ENCODE peak calls at places on chromosomes 3 and 15, in ten cellular contexts. O, G, N, L, X, P, T, W, S and F are unnamed samples.
A peak's percentile ranks its signal among the peaks of the same experiment; 100 is the strongest.

GRCh38 chr3:99704417-99704816 is 66.0 kb downstream of the COL8A1 start:
- DNase-seq in O (no peak), G (no peak), N (no peak), L (peak; percentile 49), X (no peak), P (no peak), T (no peak), W (no peak), S (no peak), F (no peak)

GRCh38 chr15:85312925-85313324 is 67.5 kb upstream of the AKAP13 start:
- DNase-seq in O (peak; percentile 76), G (no peak), N (no peak), L (no peak), X (no peak), P (peak; percentile 42), T (no peak), W (no peak), S (no peak), F (peak; percentile 75)

GRCh38 chr3:69671082-69671952 is 67.9 kb upstream of the MITF start:
- DNase-seq in O (peak; percentile 72), G (peak; percentile 64), N (peak; percentile 64), L (peak; percentile 68), X (peak; percentile 61), P (peak; percentile 15), T (peak; percentile 60), W (no peak), S (peak; percentile 27), F (peak; percentile 48)

GRCh38 chr3:197878427-197878826 is 71.6 kb upstream of the RPL35A start:
- DNase-seq in O (no peak), G (no peak), N (no peak), L (no peak), X (no peak), P (no peak), T (no peak), W (no peak), S (no peak), F (no peak)

GRCh38 chr3:107959767-107960166 is 131.1 kb downstream of the CD47 start:
- DNase-seq in O (peak; percentile 96), G (no peak), N (no peak), L (no peak), X (no peak), P (peak; percentile 69), T (no peak), W (no peak), S (no peak), F (no peak)

GRCh38 chr3:144677118-144677517 is 705.5 kb downstream of the DIPK2A start:
- DNase-seq in O (peak; percentile 49), G (peak; percentile 24), N (no peak), L (no peak), X (no peak), P (no peak), T (no peak), W (no peak), S (no peak), F (peak; percentile 9)

GRCh38 chr15:23395832-23396231 is 41.3 kb downstream of the GOLGA8S start:
- DNase-seq in O (no peak), G (no peak), N (no peak), L (no peak), X (no peak), P (no peak), T (no peak), W (no peak), S (no peak), F (no peak)

GRCh38 chr3:53084310-53085001 is 38.6 kb upstream of the SFMBT1 start:
- DNase-seq in O (no peak), G (no peak), N (no peak), L (peak; percentile 23), X (no peak), P (no peak), T (no peak), W (no peak), S (no peak), F (no peak)

GRCh38 chr15:89917442-89918085 is 4.8 kb upstream of the ARPIN start:
- DNase-seq in O (no peak), G (peak; percentile 80), N (no peak), L (no peak), X (no peak), P (no peak), T (no peak), W (no peak), S (no peak), F (no peak)

GRCh38 chr3:40827942-40828688 is 303.4 kb downstream of the ZNF621 start:
- DNase-seq in O (peak; percentile 1), G (peak; percentile 41), N (peak; percentile 86), L (peak; percentile 5), X (no peak), P (no peak), T (no peak), W (no peak), S (no peak), F (peak; percentile 57)

GRCh38 chr3:117234321-117234720 is 524.7 kb downstream of the TUSC7 start:
- DNase-seq in O (no peak), G (no peak), N (no peak), L (no peak), X (no peak), P (no peak), T (no peak), W (no peak), S (no peak), F (no peak)

GRCh38 chr3:154571827-154572226 is 141.8 kb upstream of the GPR149 start:
- DNase-seq in O (no peak), G (no peak), N (no peak), L (no peak), X (no peak), P (peak; percentile 8), T (no peak), W (no peak), S (no peak), F (no peak)

GRCh38 chr3:152097770-152098169 is 171.0 kb upstream of the MBNL1 start:
- DNase-seq in O (peak; percentile 35), G (no peak), N (no peak), L (no peak), X (no peak), P (no peak), T (no peak), W (no peak), S (no peak), F (no peak)

GRCh38 chr15:27418729-27419128 is 447.7 kb downstream of the GABRG3 start:
- DNase-seq in O (no peak), G (no peak), N (no peak), L (peak; percentile 20), X (no peak), P (no peak), T (no peak), W (no peak), S (peak; percentile 3), F (no peak)

GRCh38 chr3:71069797-71070196 is 513.7 kb downstream of the FOXP1 start:
- DNase-seq in O (peak; percentile 76), G (peak; percentile 86), N (peak; percentile 85), L (peak; percentile 33), X (peak; percentile 53), P (peak; percentile 71), T (peak; percentile 57), W (peak; percentile 81), S (peak; percentile 76), F (peak; percentile 53)
- TF ChIP-seq CTCF in O (peak; percentile 60), G (peak; percentile 93), N (no peak), L (peak; percentile 57), X (peak; percentile 34), P (peak; percentile 51), T (peak; percentile 65), W (peak; percentile 67), S (peak; percentile 88), F (peak; percentile 67)

GRCh38 chr15:70099966-70100494 is 2.3 kb upstream of the TLE3 start:
- DNase-seq in O (peak; percentile 50), G (peak; percentile 39), N (no peak), L (peak; percentile 54), X (no peak), P (peak; percentile 83), T (no peak), W (no peak), S (peak; percentile 36), F (no peak)
- H3K4me3 ChIP-seq in O (peak overlapping the region; percentile 24), G (peak overlapping the region; percentile 62), N (no peak overlapping the region), L (peak overlapping the region; percentile 15), X (peak overlapping the region; percentile 23), P (peak overlapping the region; percentile 45), T (peak overlapping the region; percentile 31), W (peak overlapping the region; percentile 60), S (peak overlapping the region; percentile 33), F (peak overlapping the region; percentile 41)

DNA sequence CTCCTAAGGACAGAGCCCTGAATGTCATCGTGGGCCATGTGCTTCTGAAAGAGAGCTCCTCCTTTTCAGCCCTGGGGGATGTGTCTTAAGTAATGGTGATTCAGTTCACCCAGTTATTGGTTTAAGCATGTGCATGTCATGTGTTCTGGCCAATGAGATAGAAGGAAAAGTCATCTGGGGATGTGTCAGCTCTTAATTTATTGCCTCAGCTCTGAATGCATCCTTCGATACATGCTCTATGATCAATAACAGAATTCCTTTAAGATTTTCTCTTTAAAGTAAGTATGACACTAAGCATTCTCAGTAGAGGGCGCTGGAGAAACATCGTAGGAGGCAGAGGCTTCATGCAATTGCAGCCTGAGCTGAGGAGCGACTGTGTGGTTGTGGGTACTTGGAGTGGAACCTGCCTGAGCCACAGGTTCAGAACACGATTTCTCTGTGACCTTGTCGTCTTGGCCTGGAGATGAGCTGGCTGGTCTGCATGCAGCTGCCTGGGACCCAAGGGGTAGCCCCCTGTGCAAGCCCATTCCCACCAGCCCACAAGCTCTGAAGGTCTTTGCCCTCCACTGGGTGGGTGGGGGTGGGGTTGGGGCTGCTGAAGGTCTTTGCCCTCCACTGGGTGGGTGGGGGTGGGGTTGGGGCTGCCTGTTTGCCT is 69.5 kb downstream of the C3orf38 start:
- DNase-seq in O (peak; percentile 77), G (peak; percentile 76), N (no peak), L (peak; percentile 88), X (no peak), P (peak; percentile 92), T (peak; percentile 7), W (no peak), S (peak; percentile 81), F (peak; percentile 64)
- TF ChIP-seq CTCF in O (peak; percentile 74), G (peak; percentile 82), N (no peak), L (peak; percentile 75), X (no peak), P (peak; percentile 84), T (peak; percentile 33), W (no peak), S (peak; percentile 89), F (peak; percentile 79)

GRCh38 chr3:48016336-48016973 is at the start of gene MAP4:
- DNase-seq in O (peak; percentile 63), G (no peak), N (no peak), L (no peak), X (no peak), P (peak; percentile 66), T (no peak), W (no peak), S (no peak), F (peak; percentile 55)

GRCh38 chr3:48014358-48014757 is 1.9 kb downstream of the MAP4 start:
- DNase-seq in O (no peak), G (no peak), N (no peak), L (no peak), X (no peak), P (no peak), T (no peak), W (no peak), S (no peak), F (no peak)

GRCh38 chr3:48012659-48013058 is 3.6 kb downstream of the MAP4 start:
- DNase-seq in O (no peak), G (no peak), N (no peak), L (no peak), X (no peak), P (no peak), T (no peak), W (no peak), S (no peak), F (no peak)

GRCh38 chr3:48013288-48013980 is 2.8 kb downstream of the MAP4 start:
- DNase-seq in O (peak; percentile 75), G (peak; percentile 74), N (no peak), L (peak; percentile 77), X (no peak), P (peak; percentile 31), T (no peak), W (no peak), S (no peak), F (peak; percentile 78)

GRCh38 chr3:48015451-48016182 is 599 bp downstream of the MAP4 start:
- DNase-seq in O (peak; percentile 49), G (no peak), N (no peak), L (peak; percentile 40), X (no peak), P (peak; percentile 34), T (no peak), W (no peak), S (no peak), F (no peak)
- H3K4me3 ChIP-seq in O (no peak overlapping the region), G (no peak overlapping the region), N (no peak overlapping the region), L (no peak overlapping the region), X (no peak overlapping the region), P (peak overlapping the region; percentile 17), T (no peak overlapping the region), W (no peak overlapping the region), S (no peak overlapping the region), F (no peak overlapping the region)